ENCODE peak calls at places on chromosomes 6 and 20, in ten cellular contexts. One of them, this sample, is unnamed.

GRCh38 chr6:52162940-52163908 is 23.0 kb upstream of the IL17A start:
- DNase-seq in cardiac fibroblast: peak
- DNase-seq in left lung: no peak
- DNase-seq in OCI-LY7: peak
- DNase-seq in H1: no peak
- DNase-seq in fibroblast of lung: no peak
- DNase-seq in fibroblast of mammary gland: peak
- DNase-seq in neuronal stem cell: no peak
- DNase-seq in HFF-Myc: no peak
- DNase-seq in upper lobe of right lung: no peak
- DNase-seq in this sample: peak

GRCh38 chr6:109117346-109118035 is 22.2 kb downstream of the CEP57L1 start:
- DNase-seq in cardiac fibroblast: no peak
- DNase-seq in left lung: no peak
- DNase-seq in OCI-LY7: peak
- DNase-seq in H1: no peak
- DNase-seq in fibroblast of lung: no peak
- DNase-seq in fibroblast of mammary gland: peak
- DNase-seq in neuronal stem cell: no peak
- DNase-seq in HFF-Myc: no peak
- DNase-seq in upper lobe of right lung: no peak
- DNase-seq in this sample: no peak

GRCh38 chr6:37099442-37099841 is 70.5 kb upstream of the PIM1 start:
- DNase-seq in cardiac fibroblast: no peak
- DNase-seq in left lung: no peak
- DNase-seq in OCI-LY7: no peak
- DNase-seq in H1: no peak
- DNase-seq in fibroblast of lung: no peak
- DNase-seq in fibroblast of mammary gland: no peak
- DNase-seq in neuronal stem cell: no peak
- DNase-seq in HFF-Myc: no peak
- DNase-seq in upper lobe of right lung: no peak
- DNase-seq in this sample: no peak

GRCh38 chr20:48717959-48718223 is 109.9 kb downstream of the PREX1 start:
- DNase-seq in cardiac fibroblast: no peak
- DNase-seq in left lung: no peak
- DNase-seq in OCI-LY7: no peak
- DNase-seq in H1: no peak
- DNase-seq in fibroblast of lung: no peak
- DNase-seq in fibroblast of mammary gland: no peak
- DNase-seq in neuronal stem cell: no peak
- DNase-seq in HFF-Myc: no peak
- DNase-seq in upper lobe of right lung: no peak
- DNase-seq in this sample: no peak

GRCh38 chr6:118565317-118565960 is 17.3 kb downstream of the PLN start:
- DNase-seq in cardiac fibroblast: no peak
- DNase-seq in left lung: no peak
- DNase-seq in OCI-LY7: peak
- DNase-seq in H1: no peak
- DNase-seq in fibroblast of lung: peak
- DNase-seq in fibroblast of mammary gland: no peak
- DNase-seq in neuronal stem cell: no peak
- DNase-seq in HFF-Myc: no peak
- DNase-seq in upper lobe of right lung: no peak
- DNase-seq in this sample: peak

GRCh38 chr20:16459019-16459700 is 114.1 kb downstream of the KIF16B start:
- DNase-seq in cardiac fibroblast: peak
- DNase-seq in left lung: no peak
- DNase-seq in OCI-LY7: no peak
- DNase-seq in H1: no peak
- DNase-seq in fibroblast of lung: peak
- DNase-seq in fibroblast of mammary gland: peak
- DNase-seq in neuronal stem cell: no peak
- DNase-seq in HFF-Myc: peak
- DNase-seq in upper lobe of right lung: no peak
- DNase-seq in this sample: no peak

GRCh38 chr6:42251911-42252637 is 34.4 kb upstream of the MRPS10 start:
- DNase-seq in cardiac fibroblast: peak
- DNase-seq in left lung: peak
- DNase-seq in OCI-LY7: no peak
- DNase-seq in H1: no peak
- DNase-seq in fibroblast of lung: peak
- DNase-seq in fibroblast of mammary gland: peak
- DNase-seq in neuronal stem cell: no peak
- DNase-seq in HFF-Myc: peak
- DNase-seq in upper lobe of right lung: no peak
- DNase-seq in this sample: no peak

GRCh38 chr20:58467572-58468330 is 47.4 kb downstream of the APCDD1L start:
- DNase-seq in cardiac fibroblast: no peak
- DNase-seq in left lung: no peak
- DNase-seq in OCI-LY7: no peak
- DNase-seq in H1: no peak
- DNase-seq in fibroblast of lung: no peak
- DNase-seq in fibroblast of mammary gland: no peak
- DNase-seq in neuronal stem cell: no peak
- DNase-seq in HFF-Myc: no peak
- DNase-seq in upper lobe of right lung: no peak
- DNase-seq in this sample: no peak

GRCh38 chr20:57470212-57470522 is 54.8 kb downstream of the CTCFL start:
- DNase-seq in cardiac fibroblast: no peak
- DNase-seq in left lung: no peak
- DNase-seq in OCI-LY7: peak
- DNase-seq in H1: no peak
- DNase-seq in fibroblast of lung: no peak
- DNase-seq in fibroblast of mammary gland: no peak
- DNase-seq in neuronal stem cell: no peak
- DNase-seq in HFF-Myc: no peak
- DNase-seq in upper lobe of right lung: peak
- DNase-seq in this sample: no peak

GRCh38 chr20:49278817-49279676 is 1.2 kb upstream of the ZNFX1 start:
- DNase-seq in cardiac fibroblast: peak
- DNase-seq in left lung: no peak
- DNase-seq in OCI-LY7: peak
- DNase-seq in H1: no peak
- DNase-seq in fibroblast of lung: no peak
- DNase-seq in fibroblast of mammary gland: peak
- DNase-seq in neuronal stem cell: no peak
- DNase-seq in HFF-Myc: no peak
- DNase-seq in upper lobe of right lung: no peak
- DNase-seq in this sample: no peak

GRCh38 chr6:90233994-90234393 is 62.6 kb downstream of the BACH2 start:
- DNase-seq in cardiac fibroblast: no peak
- DNase-seq in left lung: no peak
- DNase-seq in OCI-LY7: no peak
- DNase-seq in H1: no peak
- DNase-seq in fibroblast of lung: no peak
- DNase-seq in fibroblast of mammary gland: no peak
- DNase-seq in neuronal stem cell: no peak
- DNase-seq in HFF-Myc: no peak
- DNase-seq in upper lobe of right lung: no peak
- DNase-seq in this sample: peak

GRCh38 chr20:17806739-17807441 is 107.1 kb downstream of the BANF2 start:
- DNase-seq in cardiac fibroblast: peak
- DNase-seq in left lung: peak
- DNase-seq in OCI-LY7: no peak
- DNase-seq in H1: no peak
- DNase-seq in fibroblast of lung: peak
- DNase-seq in fibroblast of mammary gland: peak
- DNase-seq in neuronal stem cell: no peak
- DNase-seq in HFF-Myc: peak
- DNase-seq in upper lobe of right lung: no peak
- DNase-seq in this sample: no peak

GRCh38 chr20:4153251-4153650 is 137.9 kb upstream of the RNF24 start:
- DNase-seq in cardiac fibroblast: peak
- DNase-seq in left lung: peak
- DNase-seq in OCI-LY7: no peak
- DNase-seq in H1: no peak
- DNase-seq in fibroblast of lung: no peak
- DNase-seq in fibroblast of mammary gland: no peak
- DNase-seq in neuronal stem cell: no peak
- DNase-seq in HFF-Myc: no peak
- DNase-seq in upper lobe of right lung: peak
- DNase-seq in this sample: no peak

GRCh38 chr6:31651602-31652191 is 764 bp downstream of the BAG6 start:
- DNase-seq in cardiac fibroblast: peak
- DNase-seq in left lung: peak
- DNase-seq in OCI-LY7: no peak
- DNase-seq in H1: peak
- DNase-seq in fibroblast of lung: peak
- DNase-seq in fibroblast of mammary gland: peak
- DNase-seq in neuronal stem cell: no peak
- DNase-seq in HFF-Myc: no peak
- DNase-seq in upper lobe of right lung: no peak
- DNase-seq in this sample: no peak

GRCh38 chr20:10427060-10427692 is 6.8 kb downstream of the MKKS start:
- DNase-seq in cardiac fibroblast: peak
- DNase-seq in left lung: peak
- DNase-seq in OCI-LY7: peak
- DNase-seq in H1: no peak
- DNase-seq in fibroblast of lung: peak
- DNase-seq in fibroblast of mammary gland: peak
- DNase-seq in neuronal stem cell: peak
- DNase-seq in HFF-Myc: no peak
- DNase-seq in upper lobe of right lung: no peak
- DNase-seq in this sample: peak

GRCh38 chr6:158781692-158782373 is 37.3 kb downstream of the EZR start:
- DNase-seq in cardiac fibroblast: no peak
- DNase-seq in left lung: no peak
- DNase-seq in OCI-LY7: no peak
- DNase-seq in H1: no peak
- DNase-seq in fibroblast of lung: no peak
- DNase-seq in fibroblast of mammary gland: no peak
- DNase-seq in neuronal stem cell: no peak
- DNase-seq in HFF-Myc: no peak
- DNase-seq in upper lobe of right lung: no peak
- DNase-seq in this sample: no peak

DNA sequence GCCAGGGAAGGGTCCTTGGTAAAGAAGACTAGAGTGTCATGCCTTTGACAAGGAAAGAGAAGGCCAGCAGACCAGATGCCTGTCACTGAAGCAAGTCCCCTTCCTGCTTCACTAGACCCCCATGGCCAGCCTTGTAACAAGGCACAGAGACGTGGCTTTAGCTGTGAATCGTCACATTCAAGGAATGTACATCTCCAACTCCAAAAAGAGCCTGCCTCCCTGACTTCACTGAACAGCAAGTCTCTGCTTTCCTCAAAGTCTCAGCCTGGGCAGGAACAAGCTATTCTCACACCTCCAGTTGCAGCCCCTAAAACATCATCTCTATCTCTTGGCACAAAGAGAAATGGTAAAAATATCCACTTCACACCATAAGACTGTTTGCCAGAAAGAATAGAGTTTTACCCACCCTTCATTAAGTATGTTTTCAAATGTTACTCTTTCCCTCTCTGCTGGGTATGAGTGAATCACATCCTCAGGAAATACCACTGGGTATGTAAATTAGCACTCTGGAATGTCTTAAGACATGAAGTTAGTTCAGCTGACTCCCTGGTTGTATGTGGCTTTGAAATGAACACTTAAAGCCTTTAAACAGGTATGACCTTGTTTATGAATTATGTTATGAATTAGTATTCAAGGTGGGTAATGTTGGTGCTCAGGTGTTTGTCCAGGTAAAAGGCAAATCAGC is 46.4 kb upstream of the NT5E start:
- DNase-seq in cardiac fibroblast: peak
- DNase-seq in left lung: no peak
- DNase-seq in OCI-LY7: no peak
- DNase-seq in H1: no peak
- DNase-seq in fibroblast of lung: peak
- DNase-seq in fibroblast of mammary gland: peak
- DNase-seq in neuronal stem cell: no peak
- DNase-seq in HFF-Myc: no peak
- DNase-seq in upper lobe of right lung: no peak
- DNase-seq in this sample: no peak
- H3K4me3 ChIP-seq in cardiac fibroblast: no peak
- H3K4me3 ChIP-seq in left lung: no peak
- H3K4me3 ChIP-seq in OCI-LY7: no peak
- H3K4me3 ChIP-seq in H1: no peak
- H3K4me3 ChIP-seq in fibroblast of lung: no peak
- H3K4me3 ChIP-seq in fibroblast of mammary gland: no peak
- H3K4me3 ChIP-seq in neuronal stem cell: no peak
- H3K4me3 ChIP-seq in HFF-Myc: no peak
- H3K4me3 ChIP-seq in upper lobe of right lung: no peak
- H3K4me3 ChIP-seq in this sample: no peak

GRCh38 chr20:574297-574942 is 30.8 kb upstream of the CSNK2A1 start:
- DNase-seq in cardiac fibroblast: no peak
- DNase-seq in left lung: no peak
- DNase-seq in OCI-LY7: no peak
- DNase-seq in H1: no peak
- DNase-seq in fibroblast of lung: no peak
- DNase-seq in fibroblast of mammary gland: no peak
- DNase-seq in neuronal stem cell: no peak
- DNase-seq in HFF-Myc: no peak
- DNase-seq in upper lobe of right lung: no peak
- DNase-seq in this sample: no peak
- H3K4me3 ChIP-seq in cardiac fibroblast: no peak
- H3K4me3 ChIP-seq in left lung: no peak
- H3K4me3 ChIP-seq in OCI-LY7: no peak
- H3K4me3 ChIP-seq in H1: no peak
- H3K4me3 ChIP-seq in fibroblast of lung: no peak
- H3K4me3 ChIP-seq in fibroblast of mammary gland: no peak
- H3K4me3 ChIP-seq in neuronal stem cell: no peak
- H3K4me3 ChIP-seq in HFF-Myc: no peak
- H3K4me3 ChIP-seq in upper lobe of right lung: no peak
- H3K4me3 ChIP-seq in this sample: no peak

GRCh38 chr6:14660767-14661166 is 543.2 kb downstream of the CD83 start:
- DNase-seq in cardiac fibroblast: no peak
- DNase-seq in left lung: no peak
- DNase-seq in OCI-LY7: peak
- DNase-seq in H1: no peak
- DNase-seq in fibroblast of lung: no peak
- DNase-seq in fibroblast of mammary gland: no peak
- DNase-seq in neuronal stem cell: no peak
- DNase-seq in HFF-Myc: no peak
- DNase-seq in upper lobe of right lung: no peak
- DNase-seq in this sample: no peak
- H3K4me3 ChIP-seq in cardiac fibroblast: no peak
- H3K4me3 ChIP-seq in left lung: no peak
- H3K4me3 ChIP-seq in OCI-LY7: peak
- H3K4me3 ChIP-seq in H1: no peak
- H3K4me3 ChIP-seq in fibroblast of lung: no peak
- H3K4me3 ChIP-seq in fibroblast of mammary gland: no peak
- H3K4me3 ChIP-seq in neuronal stem cell: no peak
- H3K4me3 ChIP-seq in HFF-Myc: no peak
- H3K4me3 ChIP-seq in upper lobe of right lung: no peak
- H3K4me3 ChIP-seq in this sample: no peak

DNA sequence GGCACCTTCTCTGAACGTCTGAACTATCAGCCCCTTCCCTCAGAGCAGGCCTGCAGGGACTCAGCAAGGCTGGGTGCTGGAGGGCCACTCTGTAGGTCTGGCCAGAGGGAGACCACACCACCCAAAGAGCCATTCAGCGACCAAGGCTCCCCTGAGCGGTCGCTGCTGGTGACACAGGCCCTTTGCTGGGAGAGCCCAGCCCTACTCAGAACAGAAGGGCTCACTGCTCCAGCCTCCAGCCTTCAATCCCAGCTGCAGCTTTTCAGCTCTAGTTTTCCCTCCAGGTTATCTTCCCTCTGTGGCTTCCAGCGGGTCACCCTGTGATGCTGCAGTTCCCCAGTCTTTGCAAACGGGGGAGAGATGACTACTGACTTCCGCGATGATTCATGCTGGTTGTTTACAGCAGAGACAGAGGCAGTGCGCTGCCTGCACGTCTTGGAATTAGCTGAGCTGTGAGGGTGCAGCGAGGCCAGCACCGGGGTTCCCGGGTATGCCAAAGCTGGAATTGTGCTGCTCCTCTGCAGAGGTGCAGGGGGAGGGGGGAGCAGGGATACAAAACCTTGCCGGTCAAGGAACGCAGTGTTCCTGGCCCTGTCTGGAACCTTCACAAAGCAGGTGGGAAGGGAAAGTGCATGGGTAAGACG is 161.4 kb downstream of the LY86 start:
- DNase-seq in cardiac fibroblast: peak
- DNase-seq in left lung: peak
- DNase-seq in OCI-LY7: no peak
- DNase-seq in H1: no peak
- DNase-seq in fibroblast of lung: peak
- DNase-seq in fibroblast of mammary gland: peak
- DNase-seq in neuronal stem cell: no peak
- DNase-seq in HFF-Myc: peak
- DNase-seq in upper lobe of right lung: peak
- DNase-seq in this sample: no peak
- H3K4me3 ChIP-seq in cardiac fibroblast: no peak
- H3K4me3 ChIP-seq in left lung: no peak
- H3K4me3 ChIP-seq in OCI-LY7: no peak
- H3K4me3 ChIP-seq in H1: no peak
- H3K4me3 ChIP-seq in fibroblast of lung: no peak
- H3K4me3 ChIP-seq in fibroblast of mammary gland: no peak
- H3K4me3 ChIP-seq in neuronal stem cell: no peak
- H3K4me3 ChIP-seq in HFF-Myc: no peak
- H3K4me3 ChIP-seq in upper lobe of right lung: no peak
- H3K4me3 ChIP-seq in this sample: no peak

This sample was measured in Jurkat, Clone E6-1.